ENCODE peak calls at places on chromosomes 6 and 20, in four cellular contexts. T is NT2/D1; C is activated T-helper 1 cell treated with anti-CD3 and anti-CD28 coated beads, Interleukin-12 subunit alpha, Interleukin-12 subunit beta, Interleukin-2, Interleukin-4 antibody, amounts not matched to agents 30 ng/mL and 10 ng/mL and 1 ng/mL, durations not matched to agents 14 hours and 24 hours and 36 hours; F is left cardiac atrium. U is an unnamed sample.

GRCh38 chr6:52681416-52681815 is 10.5 kb downstream of the TMEM14A start:
- DNase-seq in T (no peak), C (no peak), F (no peak), U (no peak)

GRCh38 chr20:49340161-49340966 is 62.5 kb upstream of the ZNFX1 start:
- DNase-seq in T (no peak), C (no peak), F (no peak), U (peak; percentile 47)

GRCh38 chr6:26243132-26243531 is 121.9 kb upstream of the BTN3A2 start:
- DNase-seq in T (no peak), C (no peak), F (no peak), U (no peak)

GRCh38 chr6:98566126-98566525 is 268.2 kb upstream of the POU3F2 start:
- DNase-seq in T (no peak), C (no peak), F (no peak), U (no peak)

GRCh38 chr6:160041608-160042007 is 72.7 kb downstream of the IGF2R start:
- DNase-seq in T (no peak), C (no peak), F (peak; percentile 63), U (peak; percentile 80)

GRCh38 chr6:16238057-16238657 is at the start of gene GMPR:
- DNase-seq in T (no peak), C (peak; percentile 76), F (peak; percentile 88), U (peak; percentile 92)

GRCh38 chr20:9389321-9389720 is 125.1 kb upstream of the LAMP5 start:
- DNase-seq in T (no peak), C (no peak), F (no peak), U (no peak)

GRCh38 chr20:36483919-36484808 is 57.2 kb upstream of the MYL9 start:
- DNase-seq in T (no peak), C (no peak), F (no peak), U (no peak)

GRCh38 chr20:25339608-25340007 is 51.0 kb downstream of the ABHD12 start:
- DNase-seq in T (no peak), C (no peak), F (no peak), U (no peak)

GRCh38 chr6:41720783-41721182 is 14.6 kb downstream of the TFEB start:
- DNase-seq in T (no peak), C (no peak), F (no peak), U (no peak)

GRCh38 chr6:155201461-155202226 is 62.2 kb upstream of the CLDN20 start:
- DNase-seq in T (no peak), C (no peak), F (no peak), U (no peak)

GRCh38 chr6:55704421-55704820 is 125.4 kb upstream of the HMGCLL1 start:
- DNase-seq in T (no peak), C (no peak), F (no peak), U (no peak)

GRCh38 chr6:136288566-136289326 is 900 bp downstream of the BCLAF1 start:
- DNase-seq in T (no peak), C (peak; percentile 86), F (peak; percentile 83), U (peak; percentile 72)

GRCh38 chr20:14009206-14009605 is 13.9 kb downstream of the MACROD2 start:
- DNase-seq in T (no peak), C (no peak), F (no peak), U (no peak)

GRCh38 chr6:35185302-35185681 is 28.5 kb upstream of the SCUBE3 start:
- DNase-seq in T (no peak), C (no peak), F (peak; percentile 30), U (peak; percentile 80)

GRCh38 chr6:79040083-79040482 is 38.0 kb downstream of the PHIP start:
- DNase-seq in T (no peak), C (no peak), F (no peak), U (no peak)

GRCh38 chr20:59018817-59019216 is 412 bp upstream of the TUBB1 start:
- DNase-seq in T (no peak), C (no peak), F (no peak), U (no peak)

GRCh38 chr6:156953478-156954146 is 176.4 kb downstream of the ARID1B start:
- DNase-seq in T (peak; percentile 30), C (peak; percentile 14), F (no peak), U (no peak)

GRCh38 chr6:116387374-116387773 is 16.6 kb downstream of the DSE start:
- DNase-seq in T (no peak), C (no peak), F (no peak), U (no peak)

GRCh38 chr20:58433759-58434158 is 44.7 kb downstream of the VAPB start:
- DNase-seq in T (no peak), C (no peak), F (no peak), U (no peak)

GRCh38 chr6:82712826-82713225 is 349.2 kb downstream of the TPBG start:
- DNase-seq in T (no peak), C (no peak), F (no peak), U (no peak)

GRCh38 chr6:155004576-155005345 is 9.6 kb downstream of the TIAM2 start:
- DNase-seq in T (no peak), C (no peak), F (no peak), U (no peak)

GRCh38 chr6:116258520-116258919 is 4.6 kb upstream of the TSPYL4 start:
- DNase-seq in T (no peak), C (no peak), F (no peak), U (no peak)

GRCh38 chr6:15299430-15300131 is 53.7 kb downstream of the JARID2 start:
- DNase-seq in T (no peak), C (no peak), F (peak; percentile 71), U (peak; percentile 48)

GRCh38 chr6:14771026-14771425 is 474.8 kb upstream of the JARID2 start:
- DNase-seq in T (no peak), C (no peak), F (no peak), U (no peak)

GRCh38 chr20:37986873-37987601 is 46.2 kb downstream of the TTI1 start:
- DNase-seq in T (no peak), C (no peak), F (peak; percentile 75), U (peak; percentile 84)

GRCh38 chr20:64030371-64031134 is 5.4 kb upstream of the C20orf204 start:
- DNase-seq in T (no peak), C (no peak), F (no peak), U (no peak)

GRCh38 chr6:27825025-27825823 is 87.0 kb downstream of the OR2B2 start:
- DNase-seq in T (no peak), C (no peak), F (no peak), U (no peak)

GRCh38 chr6:37354526-37355384 is 972 bp downstream of the RNF8 start:
- DNase-seq in T (no peak), C (no peak), F (peak; percentile 38), U (peak; percentile 42)

GRCh38 chr20:10655723-10656122 is 18.1 kb downstream of the JAG1 start:
- DNase-seq in T (no peak), C (no peak), F (no peak), U (no peak)

GRCh38 chr6:39896701-39897100 is 37.6 kb downstream of the MOCS1 start:
- DNase-seq in T (no peak), C (no peak), F (no peak), U (no peak)

U was measured in left ventricle myocardium superior.